ENCODE peak calls at places on chromosomes 16 and 17, in eight cellular contexts. G, F, A, X, C, P, K and L are unnamed samples.

GRCh38 chr17:6254036-6254435 is 180.9 kb downstream of the AIPL1 start:
- DNase-seq in X (no peak), C (no peak), A (no peak), P (no peak), F (no peak), K (no peak), G (no peak), L (no peak)

GRCh38 chr17:82439829-82440365 is 10.7 kb downstream of the CYBC1 start:
- DNase-seq in C (no peak), G (no peak), A (no peak), X (no peak), F (no peak), K (no peak), P (no peak), L (no peak)

GRCh38 chr16:81551141-81551808 is 106.7 kb downstream of the CMIP start:
- DNase-seq in F (no peak), P (no peak), K (no peak), G (peak), C (peak), A (no peak), X (no peak), L (no peak)

GRCh38 chr17:65121368-65121767 is 15.8 kb upstream of the RGS9 start:
- DNase-seq in C (no peak), K (no peak), X (no peak), G (no peak), A (no peak), P (no peak), F (no peak), L (no peak)

GRCh38 chr16:85314633-85315032 is 202.4 kb upstream of the CIBAR2 start:
- DNase-seq in C (no peak), X (no peak), G (no peak), K (no peak), A (peak), F (no peak), P (no peak), L (no peak)

GRCh38 chr17:75845058-75845711 is 981 bp upstream of the UNC13D start:
- DNase-seq in P (peak), K (peak), C (peak), A (peak), F (no peak), X (peak), G (peak), L (no peak)

GRCh38 chr17:50106393-50107131 is 11.4 kb downstream of the PDK2 start:
- DNase-seq in X (no peak), F (no peak), G (no peak), A (no peak), C (no peak), K (no peak), P (no peak), L (no peak)

GRCh38 chr17:3531266-3532101 is 26.1 kb downstream of the TRPV3 start:
- DNase-seq in P (no peak), A (no peak), K (no peak), X (peak), G (no peak), C (peak), F (peak), L (peak)

GRCh38 chr16:14344945-14345344 is 273.8 kb downstream of the MRTFB start:
- DNase-seq in A (no peak), G (no peak), C (no peak), F (no peak), P (no peak), X (no peak), K (no peak), L (no peak)

DNA sequence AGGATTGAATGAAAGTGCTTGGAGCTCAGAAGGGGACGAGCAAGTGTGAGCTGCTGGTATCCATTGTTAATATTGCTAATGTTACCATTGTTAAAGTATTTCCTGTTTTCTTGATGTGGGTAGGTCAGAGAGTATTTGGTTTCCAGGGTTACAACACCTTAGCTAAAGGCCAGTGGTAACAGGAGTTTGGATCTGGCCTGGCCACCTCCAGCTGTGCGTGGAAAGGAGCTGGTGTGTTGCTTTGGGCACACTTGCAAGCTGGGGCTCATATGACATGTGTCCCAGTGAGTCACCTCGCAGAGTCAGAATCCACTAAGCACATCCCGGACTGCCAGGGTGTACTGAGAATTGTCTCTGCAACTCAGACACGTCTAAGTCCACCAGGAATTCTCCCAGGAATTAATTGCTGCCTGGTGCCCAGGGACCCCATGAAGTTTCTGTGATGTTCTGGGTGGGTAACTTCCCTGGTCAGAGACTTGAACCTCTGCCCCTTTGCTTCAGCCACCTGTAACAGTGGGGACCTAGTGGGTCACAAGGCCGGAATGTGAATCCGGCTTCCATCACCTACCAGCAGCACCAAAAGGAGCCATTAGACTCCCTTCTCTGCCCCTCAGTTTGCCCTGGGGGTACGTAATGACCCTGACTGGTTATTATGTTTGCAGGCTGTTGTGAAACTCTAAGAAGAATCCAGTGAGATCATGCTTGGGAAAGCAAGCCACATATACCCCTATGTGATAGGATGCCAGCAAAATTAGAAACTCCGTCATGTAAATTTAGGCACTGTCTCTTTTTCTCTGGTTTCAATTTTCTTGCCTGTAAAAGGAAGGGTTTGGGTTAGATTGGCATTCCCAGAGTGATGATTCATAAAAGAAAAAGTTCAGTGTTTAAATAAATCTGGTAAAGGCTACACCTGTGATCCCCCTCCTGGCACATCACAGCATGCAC is 12.8 kb downstream of the SLC6A2 start:
- DNase-seq in X (no peak), G (peak), C (no peak), A (no peak), P (peak), F (no peak), K (no peak), L (no peak)
- H3K27ac ChIP-seq in X (no peak), G (no peak), C (no peak), A (no peak), P (no peak), F (no peak), K (no peak), L (no peak)

GRCh38 chr17:44326867-44327444 is 2.3 kb upstream of the SLC25A39 start:
- DNase-seq in F (peak), C (peak), A (peak), X (peak), G (peak), P (no peak), K (peak), L (peak)
- H3K27ac ChIP-seq in F (peak), C (no peak), A (peak), X (peak), G (no peak), P (peak), K (no peak), L (peak)

GRCh38 chr17:42832213-42832933 is 824 bp upstream of the PSME3 start:
- DNase-seq in G (no peak), C (no peak), P (no peak), X (no peak), F (no peak), K (no peak), A (no peak), L (no peak)

GRCh38 chr17:42830971-42831370 is 2.2 kb upstream of the PSME3 start:
- DNase-seq in G (no peak), X (no peak), A (no peak), K (no peak), F (no peak), C (no peak), P (no peak), L (no peak)

GRCh38 chr17:42835732-42836131 is 2.5 kb downstream of the PSME3 start:
- DNase-seq in C (no peak), P (no peak), K (no peak), G (peak), X (no peak), A (no peak), F (no peak), L (no peak)

GRCh38 chr17:42832934-42833770 is at the start of gene PSME3:
- DNase-seq in P (peak), F (peak), G (peak), C (peak), A (peak), X (peak), K (peak), L (peak)

DNA sequence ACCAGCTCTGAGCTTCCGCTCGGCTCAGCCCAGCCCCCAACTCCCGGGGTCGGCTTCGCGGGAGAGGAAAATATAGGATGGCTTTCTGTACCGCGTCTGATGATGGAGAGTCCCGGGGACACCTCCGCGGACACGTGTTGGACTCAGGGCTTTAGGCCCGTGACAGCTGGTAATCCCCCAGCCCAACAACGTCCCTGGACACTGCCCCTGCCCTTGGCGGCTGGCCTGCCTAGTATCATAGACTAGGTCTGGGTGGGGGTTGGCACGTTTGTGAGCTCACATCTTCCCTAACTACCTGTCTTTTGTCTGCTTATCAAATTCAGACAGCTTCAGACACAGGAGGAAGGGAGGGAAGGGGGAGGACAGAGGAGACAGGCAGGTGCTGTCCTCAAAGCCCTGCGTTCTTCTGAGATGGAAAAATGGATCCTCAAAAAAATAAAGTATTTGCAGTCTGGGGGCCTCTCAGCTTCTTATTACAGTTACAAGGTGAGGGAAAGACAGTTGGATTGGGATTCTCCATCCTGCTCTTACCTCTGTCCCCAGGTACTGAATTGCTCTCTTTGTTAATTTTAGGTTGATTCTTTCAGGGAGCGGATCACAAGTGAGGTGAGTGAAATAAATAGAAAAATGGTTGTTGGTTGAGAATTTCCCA is 700 bp downstream of the PSME3 start:
- DNase-seq in C (no peak), P (no peak), G (peak), A (no peak), X (no peak), F (no peak), K (peak), L (no peak)
- H3K27ac ChIP-seq in C (peak), P (peak), G (no peak), A (peak), X (peak), F (peak), K (peak), L (peak)

DNA sequence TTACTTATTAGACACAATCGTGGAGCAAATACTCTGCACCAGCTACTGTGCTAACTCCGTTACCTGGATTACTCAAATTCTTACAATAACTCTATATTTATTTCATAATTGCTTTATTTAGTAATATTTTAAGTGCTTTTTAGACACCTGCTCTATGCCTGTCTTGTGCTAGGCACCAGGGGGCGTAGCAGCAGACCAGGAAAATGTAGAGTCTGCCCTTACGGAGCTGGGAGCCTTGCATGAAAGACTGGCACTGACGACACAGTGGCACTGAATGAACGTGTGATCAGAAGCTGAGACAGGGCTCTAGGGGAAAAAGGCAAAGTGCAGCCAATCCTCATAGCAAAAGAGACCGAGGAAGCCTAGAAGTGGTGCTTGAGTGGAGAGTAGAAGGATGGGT is 486.5 kb downstream of the CDH13 start:
- DNase-seq in G (no peak), C (no peak), P (no peak), K (peak), A (peak), X (peak), F (peak), L (peak)
- H3K27ac ChIP-seq in G (no peak), C (no peak), P (no peak), K (no peak), A (no peak), X (no peak), F (no peak), L (no peak)

GRCh38 chr16:1936945-1937479 is 6.0 kb downstream of the MSRB1 start:
- DNase-seq in P (no peak), A (no peak), G (no peak), K (no peak), X (no peak), F (no peak), C (no peak), L (no peak)
- H3K27ac ChIP-seq in P (no peak), A (no peak), G (no peak), K (no peak), X (no peak), F (no peak), C (no peak), L (no peak)

GRCh38 chr16:30846649-30847402 is 47.1 kb downstream of the BCL7C start:
- DNase-seq in X (no peak), G (no peak), F (no peak), P (no peak), A (no peak), K (peak), C (no peak), L (no peak)

GRCh38 chr16:30843501-30843900 is 50.4 kb downstream of the BCL7C start:
- DNase-seq in F (no peak), G (peak), C (no peak), A (no peak), X (no peak), P (no peak), K (no peak), L (no peak)

GRCh38 chr16:30842971-30843370 is 50.9 kb downstream of the BCL7C start:
- DNase-seq in K (no peak), C (no peak), A (no peak), X (no peak), G (peak), F (no peak), P (no peak), L (no peak)

GRCh38 chr16:30844346-30844670 is 49.6 kb downstream of the BCL7C start:
- DNase-seq in K (no peak), G (no peak), P (no peak), C (no peak), A (no peak), X (no peak), F (no peak), L (no peak)

DNA sequence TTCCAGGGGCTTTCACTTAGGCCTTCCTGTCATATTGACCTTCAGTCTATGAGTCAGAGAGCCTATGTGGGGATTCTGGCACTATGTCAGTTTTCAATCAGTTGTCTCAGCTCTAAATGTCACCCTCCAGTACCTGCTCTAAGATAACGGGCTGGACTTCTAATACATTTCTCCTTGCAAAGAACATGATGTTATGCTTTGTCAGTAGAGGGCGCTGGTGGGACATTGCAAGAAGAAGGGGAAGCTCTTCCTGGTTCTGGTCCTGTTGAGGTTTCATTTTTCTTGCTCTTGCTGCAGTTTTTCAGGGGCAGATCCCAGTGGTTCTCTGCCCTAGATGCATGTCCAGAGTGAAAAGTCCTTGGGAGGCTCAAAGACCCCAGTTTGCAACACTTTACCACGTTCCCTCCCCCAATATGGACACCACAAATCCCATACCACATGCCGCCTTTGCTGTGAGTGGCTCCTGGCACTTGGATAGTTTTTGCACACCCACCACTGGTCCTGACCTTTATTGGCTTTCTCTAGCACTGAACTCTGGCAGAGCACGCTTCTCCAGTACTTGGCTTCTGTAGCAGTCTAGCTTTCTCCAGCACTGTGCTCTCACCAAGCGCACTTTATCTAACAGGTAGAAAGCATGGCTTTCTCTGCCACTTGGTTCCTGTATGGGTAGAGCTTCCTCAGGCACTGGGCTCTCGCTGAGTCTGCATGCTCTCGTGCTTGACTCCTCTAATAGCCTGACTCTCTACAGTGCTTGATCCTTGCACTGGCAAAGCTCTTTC is 49.0 kb downstream of the BCL7C start:
- DNase-seq in C (no peak), K (peak), F (no peak), P (peak), X (peak), A (peak), G (peak), L (no peak)
- H3K27ac ChIP-seq in C (peak), K (no peak), F (no peak), P (peak), X (no peak), A (no peak), G (no peak), L (peak)

DNA sequence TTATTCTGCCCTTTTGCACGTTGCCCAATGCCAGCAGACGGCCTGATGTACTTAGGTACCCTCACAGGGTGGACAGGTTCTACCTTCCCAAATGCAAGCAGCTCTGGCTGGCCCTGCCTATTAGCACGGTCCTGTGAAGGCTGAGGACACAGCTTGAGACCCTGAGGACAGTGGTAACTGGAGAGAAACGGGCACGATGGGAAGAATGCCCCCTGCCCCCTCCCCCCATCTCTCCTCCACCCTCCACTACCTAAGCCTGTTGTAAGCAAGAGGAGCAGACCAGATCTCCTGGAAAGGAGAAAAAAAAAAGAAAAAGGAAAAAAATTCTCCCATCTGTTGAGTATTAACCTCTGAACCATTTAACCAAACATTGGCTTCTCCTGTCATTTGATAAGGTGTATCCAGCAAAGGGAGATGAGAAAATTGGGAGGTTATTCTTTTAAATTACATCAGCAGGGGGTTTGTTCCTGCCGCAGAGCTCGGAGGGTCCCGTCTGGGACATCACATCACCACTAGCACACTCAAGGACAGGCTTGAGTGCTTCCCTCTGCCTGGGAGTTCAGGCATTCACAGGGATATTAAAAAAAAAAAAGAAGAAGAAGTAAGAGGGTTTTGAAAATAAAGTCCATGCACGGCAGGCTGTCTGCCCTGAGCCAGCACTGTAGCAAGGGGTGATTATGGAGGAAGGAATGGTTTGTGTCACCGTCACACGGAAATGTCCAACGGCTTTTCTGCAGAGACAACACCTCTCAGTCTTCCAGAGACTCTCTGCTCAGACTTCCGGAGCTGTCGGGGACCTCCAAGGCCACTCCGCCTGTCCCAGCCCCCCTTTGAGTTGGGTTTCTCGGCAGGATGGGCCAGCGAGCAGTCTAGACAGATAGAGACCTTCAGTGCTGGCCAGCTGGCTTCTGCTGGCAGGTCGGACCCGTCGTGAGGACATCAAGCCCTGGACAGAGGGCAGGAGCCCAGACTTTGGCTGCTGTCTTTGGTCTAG is 33.8 kb downstream of the MEOX1 start:
- DNase-seq in K (peak), A (no peak), P (no peak), C (no peak), F (no peak), G (no peak), X (no peak), L (no peak)
- H3K27ac ChIP-seq in K (no peak), A (no peak), P (no peak), C (no peak), F (no peak), G (no peak), X (no peak), L (no peak)